ENCODE peak calls at places on chromosomes 5 and 9, in five cellular contexts. One of them, this sample, is unnamed. For H3K4me1, the result is how much of the 10 kb centered on the place peaks cover.

GRCh38 chr5:103458497-103459040 is 104.0 kb downstream of the NUDT12 start:
- DNase-seq in MM.1S: no peak
- DNase-seq in SK-N-SH: no peak
- DNase-seq in neuronal stem cell: no peak
- DNase-seq in cardiac muscle cell: no peak
- DNase-seq in this sample: no peak

GRCh38 chr9:21972361-21972760 is 21.8 kb downstream of the CDKN2A start:
- DNase-seq in MM.1S: no peak
- DNase-seq in SK-N-SH: no peak
- DNase-seq in neuronal stem cell: no peak
- DNase-seq in cardiac muscle cell: no peak
- DNase-seq in this sample: no peak

GRCh38 chr9:90801175-90801506 is 478 bp upstream of the SYK start:
- DNase-seq in MM.1S: no peak
- DNase-seq in SK-N-SH: no peak
- DNase-seq in neuronal stem cell: no peak
- DNase-seq in cardiac muscle cell: no peak
- DNase-seq in this sample: no peak

GRCh38 chr9:110069326-110070248 is 138.4 kb downstream of the C9orf152 start:
- DNase-seq in MM.1S: no peak
- DNase-seq in SK-N-SH: no peak
- DNase-seq in neuronal stem cell: no peak
- DNase-seq in cardiac muscle cell: peak
- DNase-seq in this sample: no peak

GRCh38 chr5:131825404-131826013 is 28.7 kb upstream of the FNIP1 start:
- DNase-seq in MM.1S: no peak
- DNase-seq in SK-N-SH: no peak
- DNase-seq in neuronal stem cell: no peak
- DNase-seq in cardiac muscle cell: no peak
- DNase-seq in this sample: no peak

GRCh38 chr9:78130004-78130403 is 98.4 kb upstream of the GNAQ start:
- DNase-seq in MM.1S: no peak
- DNase-seq in SK-N-SH: peak
- DNase-seq in neuronal stem cell: no peak
- DNase-seq in cardiac muscle cell: peak
- DNase-seq in this sample: no peak

GRCh38 chr9:86946712-86947145 is 577 bp downstream of the GAS1 start:
- DNase-seq in MM.1S: peak
- DNase-seq in SK-N-SH: peak
- DNase-seq in neuronal stem cell: no peak
- DNase-seq in cardiac muscle cell: peak
- DNase-seq in this sample: no peak

GRCh38 chr9:95382433-95382832 is 64.9 kb upstream of the FANCC start:
- DNase-seq in MM.1S: no peak
- DNase-seq in SK-N-SH: no peak
- DNase-seq in neuronal stem cell: no peak
- DNase-seq in cardiac muscle cell: no peak
- DNase-seq in this sample: no peak

GRCh38 chr9:126055386-126055785 is 271.2 kb upstream of the MVB12B start:
- DNase-seq in MM.1S: no peak
- DNase-seq in SK-N-SH: no peak
- DNase-seq in neuronal stem cell: no peak
- DNase-seq in cardiac muscle cell: no peak
- DNase-seq in this sample: no peak

GRCh38 chr5:138276402-138277054 is 2.1 kb upstream of the GFRA3 start:
- DNase-seq in MM.1S: no peak
- DNase-seq in SK-N-SH: peak
- DNase-seq in neuronal stem cell: no peak
- DNase-seq in cardiac muscle cell: no peak
- DNase-seq in this sample: peak

GRCh38 chr9:77475641-77476473 is 172.3 kb downstream of the GNA14 start:
- DNase-seq in MM.1S: peak
- DNase-seq in SK-N-SH: no peak
- DNase-seq in neuronal stem cell: no peak
- DNase-seq in cardiac muscle cell: no peak
- DNase-seq in this sample: no peak

GRCh38 chr9:36150529-36151305 is 14.2 kb downstream of the GLIPR2 start:
- DNase-seq in MM.1S: no peak
- DNase-seq in SK-N-SH: no peak
- DNase-seq in neuronal stem cell: no peak
- DNase-seq in cardiac muscle cell: no peak
- DNase-seq in this sample: no peak

GRCh38 chr5:59185757-59186385 is 603.0 kb downstream of the RAB3C start:
- DNase-seq in MM.1S: no peak
- DNase-seq in SK-N-SH: no peak
- DNase-seq in neuronal stem cell: no peak
- DNase-seq in cardiac muscle cell: no peak
- DNase-seq in this sample: no peak

GRCh38 chr5:67268233-67269011 is 71.8 kb upstream of the CD180 start:
- DNase-seq in MM.1S: no peak
- DNase-seq in SK-N-SH: peak
- DNase-seq in neuronal stem cell: peak
- DNase-seq in cardiac muscle cell: no peak
- DNase-seq in this sample: peak

GRCh38 chr9:84839538-84839937 is 170.0 kb downstream of the NTRK2 start:
- DNase-seq in MM.1S: no peak
- DNase-seq in SK-N-SH: peak
- DNase-seq in neuronal stem cell: no peak
- DNase-seq in cardiac muscle cell: peak
- DNase-seq in this sample: no peak

GRCh38 chr5:59169101-59169767 is 586.4 kb downstream of the RAB3C start:
- DNase-seq in MM.1S: no peak
- DNase-seq in SK-N-SH: no peak
- DNase-seq in neuronal stem cell: no peak
- DNase-seq in cardiac muscle cell: no peak
- DNase-seq in this sample: no peak

GRCh38 chr5:175356428-175356827 is 87.6 kb downstream of the DRD1 start:
- DNase-seq in MM.1S: no peak
- DNase-seq in SK-N-SH: no peak
- DNase-seq in neuronal stem cell: no peak
- DNase-seq in cardiac muscle cell: no peak
- DNase-seq in this sample: no peak

GRCh38 chr9:115739096-115739875 is 414.3 kb upstream of the PAPPA start:
- DNase-seq in MM.1S: no peak
- DNase-seq in SK-N-SH: no peak
- DNase-seq in neuronal stem cell: no peak
- DNase-seq in cardiac muscle cell: no peak
- DNase-seq in this sample: no peak

GRCh38 chr9:98272083-98272482 is 16.6 kb upstream of the TBC1D2 start:
- DNase-seq in MM.1S: no peak
- DNase-seq in SK-N-SH: no peak
- DNase-seq in neuronal stem cell: no peak
- DNase-seq in cardiac muscle cell: no peak
- DNase-seq in this sample: no peak

GRCh38 chr5:141245250-141245717 is at the start of gene PCDHB15:
- DNase-seq in MM.1S: no peak
- DNase-seq in SK-N-SH: peak
- DNase-seq in neuronal stem cell: peak
- DNase-seq in cardiac muscle cell: peak
- DNase-seq in this sample: no peak

GRCh38 chr9:14362175-14362574 is 48.2 kb upstream of the NFIB start:
- DNase-seq in MM.1S: no peak
- DNase-seq in SK-N-SH: no peak
- DNase-seq in neuronal stem cell: no peak
- DNase-seq in cardiac muscle cell: no peak
- DNase-seq in this sample: no peak

GRCh38 chr5:129440424-129440823 is 19.7 kb upstream of the ADAMTS19 start:
- DNase-seq in MM.1S: peak
- DNase-seq in SK-N-SH: no peak
- DNase-seq in neuronal stem cell: no peak
- DNase-seq in cardiac muscle cell: no peak
- DNase-seq in this sample: peak

GRCh38 chr5:82804151-82804690 is 273.0 kb downstream of the TMEM167A start:
- DNase-seq in MM.1S: no peak
- DNase-seq in SK-N-SH: no peak
- DNase-seq in neuronal stem cell: no peak
- DNase-seq in cardiac muscle cell: no peak
- DNase-seq in this sample: no peak

GRCh38 chr5:92979716-92980115 is 601.3 kb downstream of the NR2F1-AS1 start:
- DNase-seq in MM.1S: no peak
- DNase-seq in SK-N-SH: no peak
- DNase-seq in neuronal stem cell: peak
- DNase-seq in cardiac muscle cell: no peak
- DNase-seq in this sample: no peak

DNA sequence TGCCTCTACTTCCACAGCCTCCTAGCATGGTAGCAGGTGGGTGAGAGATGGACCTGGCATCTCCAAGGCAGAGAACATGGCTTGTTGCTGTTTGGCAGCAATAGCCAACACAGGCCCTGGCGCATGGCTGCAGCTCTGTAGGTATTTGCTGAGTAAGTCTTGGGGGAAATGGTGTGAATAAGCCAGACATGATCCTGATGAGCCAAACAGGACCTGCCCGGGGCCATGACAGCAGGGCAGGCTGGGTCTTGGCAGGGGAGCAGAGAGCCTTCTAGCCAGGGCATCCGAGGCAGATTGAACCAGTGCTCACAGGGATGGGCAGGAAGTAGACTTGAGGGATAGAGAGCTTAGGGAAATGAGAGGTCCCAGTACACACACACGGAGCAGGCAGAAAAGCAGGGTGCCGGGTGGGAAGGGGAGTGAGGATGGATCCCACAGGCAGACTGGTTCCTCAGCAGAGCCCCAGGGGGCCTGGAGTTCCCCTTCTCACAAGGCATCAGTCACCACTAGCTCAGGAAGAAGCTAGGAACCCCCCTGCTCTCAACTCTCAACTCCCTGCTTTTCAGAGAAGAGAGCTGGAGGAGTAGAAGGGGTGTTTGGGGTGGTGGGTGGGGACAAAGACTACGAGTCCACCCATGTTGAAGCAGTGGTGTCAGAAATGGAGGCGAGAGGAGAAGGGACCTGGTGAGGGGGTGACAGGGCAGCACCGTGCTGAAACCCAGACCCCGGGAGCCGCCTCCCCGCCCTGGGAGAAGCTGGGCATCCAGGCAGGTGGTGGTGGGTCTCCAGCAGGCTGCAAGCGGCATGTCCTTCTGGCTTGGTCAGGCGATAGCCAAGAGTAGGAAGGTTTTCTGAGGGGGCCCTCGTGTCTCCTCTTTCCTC is 111.1 kb downstream of the RGS3 start:
- DNase-seq in MM.1S: no peak
- DNase-seq in SK-N-SH: no peak
- DNase-seq in neuronal stem cell: no peak
- DNase-seq in cardiac muscle cell: no peak
- DNase-seq in this sample: no peak
- H3K4me1 ChIP-seq in MM.1S: under half
- H3K4me1 ChIP-seq in SK-N-SH: under half
- H3K4me1 ChIP-seq in neuronal stem cell: under half
- H3K4me1 ChIP-seq in cardiac muscle cell: under half
- H3K4me1 ChIP-seq in this sample: under half

GRCh38 chr5:151671979-151672378 is 14.7 kb downstream of the SPARC start:
- DNase-seq in MM.1S: no peak
- DNase-seq in SK-N-SH: no peak
- DNase-seq in neuronal stem cell: no peak
- DNase-seq in cardiac muscle cell: no peak
- DNase-seq in this sample: no peak

GRCh38 chr5:151667083-151667482 is 19.6 kb downstream of the SPARC start:
- DNase-seq in MM.1S: no peak
- DNase-seq in SK-N-SH: no peak
- DNase-seq in neuronal stem cell: no peak
- DNase-seq in cardiac muscle cell: no peak
- DNase-seq in this sample: no peak

GRCh38 chr5:151670953-151671636 is 15.6 kb downstream of the SPARC start:
- DNase-seq in MM.1S: no peak
- DNase-seq in SK-N-SH: no peak
- DNase-seq in neuronal stem cell: no peak
- DNase-seq in cardiac muscle cell: no peak
- DNase-seq in this sample: no peak

GRCh38 chr5:151673421-151673820 is 13.3 kb downstream of the SPARC start:
- DNase-seq in MM.1S: no peak
- DNase-seq in SK-N-SH: no peak
- DNase-seq in neuronal stem cell: no peak
- DNase-seq in cardiac muscle cell: no peak
- DNase-seq in this sample: no peak

DNA sequence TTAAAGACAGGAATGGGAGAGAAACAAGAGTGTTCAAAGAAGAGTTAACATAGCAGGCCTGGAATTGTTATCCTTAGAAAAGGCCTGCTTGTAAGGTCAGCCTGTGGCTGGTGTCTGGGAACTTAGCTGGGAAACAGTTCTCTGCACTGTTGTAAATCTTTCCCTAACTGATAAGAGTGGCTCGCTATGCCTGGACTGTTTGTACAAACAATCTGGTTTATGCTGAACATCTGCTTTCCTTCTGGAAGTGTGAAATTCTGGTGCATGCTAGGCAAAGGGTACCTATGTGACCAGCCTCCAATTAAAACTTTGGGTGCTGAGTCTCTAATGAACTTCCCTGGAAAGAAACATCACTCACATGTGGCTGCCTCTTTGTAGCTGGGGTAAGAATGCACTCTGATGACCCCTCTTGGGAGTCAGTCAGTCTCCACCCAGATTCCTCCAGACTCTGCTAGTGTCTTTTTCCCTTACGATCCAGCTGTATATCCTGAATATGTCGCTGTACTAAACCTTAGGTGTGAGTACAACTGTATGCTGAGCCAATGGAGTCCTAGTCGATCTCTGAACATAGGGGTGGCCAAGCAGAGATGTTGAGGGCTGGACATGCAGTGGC is 16.5 kb downstream of the SPARC start:
- DNase-seq in MM.1S: no peak
- DNase-seq in SK-N-SH: peak
- DNase-seq in neuronal stem cell: no peak
- DNase-seq in cardiac muscle cell: no peak
- DNase-seq in this sample: no peak
- H3K4me1 ChIP-seq in MM.1S: under half
- H3K4me1 ChIP-seq in SK-N-SH: under half
- H3K4me1 ChIP-seq in neuronal stem cell: under half
- H3K4me1 ChIP-seq in cardiac muscle cell: under half
- H3K4me1 ChIP-seq in this sample: under half

GRCh38 chr9:117458066-117458465 is 43.2 kb upstream of the ASTN2 start:
- DNase-seq in MM.1S: no peak
- DNase-seq in SK-N-SH: no peak
- DNase-seq in neuronal stem cell: no peak
- DNase-seq in cardiac muscle cell: no peak
- DNase-seq in this sample: no peak
- H3K4me1 ChIP-seq in MM.1S: under half
- H3K4me1 ChIP-seq in SK-N-SH: under half
- H3K4me1 ChIP-seq in neuronal stem cell: under half
- H3K4me1 ChIP-seq in cardiac muscle cell: under half
- H3K4me1 ChIP-seq in this sample: under half

DNA sequence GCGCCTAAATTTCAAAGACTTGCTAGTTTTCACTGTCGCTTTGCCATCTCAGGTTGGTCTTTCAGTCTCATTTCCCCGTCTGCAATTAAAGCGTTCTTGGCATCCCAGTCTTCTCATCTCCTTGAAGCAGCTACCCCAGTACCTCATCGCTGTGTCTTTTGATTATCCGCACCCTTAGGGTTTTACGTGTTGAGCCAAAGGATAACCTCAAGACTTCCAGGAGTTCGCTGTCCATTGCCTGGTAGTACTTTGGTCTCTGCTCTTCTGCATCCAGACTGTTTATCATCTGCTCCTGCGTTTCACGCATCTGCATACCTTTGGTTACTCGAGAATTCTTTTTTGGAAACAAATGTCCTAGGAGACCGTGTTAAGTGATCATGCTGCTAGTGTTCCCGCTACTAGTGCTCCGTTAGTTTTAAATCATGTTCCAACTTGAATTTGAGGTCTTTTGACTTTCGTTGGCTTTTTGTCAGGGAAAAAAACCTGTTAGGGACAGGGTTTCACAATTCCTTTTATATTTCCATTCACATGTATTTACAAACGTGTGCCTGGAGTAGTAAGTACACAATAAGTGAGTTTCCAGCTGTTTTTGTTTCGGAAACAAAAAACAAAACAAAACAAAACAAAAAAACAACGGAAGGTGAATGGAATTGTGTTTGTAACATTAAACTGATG is 877 bp downstream of the RABGAP1 start:
- DNase-seq in MM.1S: peak
- DNase-seq in SK-N-SH: no peak
- DNase-seq in neuronal stem cell: no peak
- DNase-seq in cardiac muscle cell: peak
- DNase-seq in this sample: no peak
- H3K4me1 ChIP-seq in MM.1S: under half
- H3K4me1 ChIP-seq in SK-N-SH: under half
- H3K4me1 ChIP-seq in neuronal stem cell: under half
- H3K4me1 ChIP-seq in cardiac muscle cell: under half
- H3K4me1 ChIP-seq in this sample: under half

This sample was measured in pancreas.